ENCODE peak calls at places on chromosomes 16 and 17, in four cellular contexts. U is A549, E is SK-N-SH, N is HepG2. M is an unnamed sample.

GRCh38 chr17:4811471-4811870 is 4.5 kb downstream of the PLD2 start:
- DNase-seq in U (no peak), E (no peak), N (no peak), M (no peak)

GRCh38 chr16:31499928-31500327 is 8.3 kb downstream of the RUSF1 start:
- DNase-seq in U (no peak), E (no peak), N (no peak), M (no peak)

GRCh38 chr16:81485225-81485624 is 40.6 kb downstream of the CMIP start:
- DNase-seq in U (no peak), E (peak), N (no peak), M (no peak)

GRCh38 chr16:88769617-88770458 is 15.2 kb downstream of the PIEZO1 start:
- DNase-seq in U (peak), E (peak), N (no peak), M (no peak)

GRCh38 chr16:81905277-81905676 is 106.0 kb downstream of the SDR42E1 start:
- DNase-seq in U (no peak), E (no peak), N (no peak), M (no peak)

GRCh38 chr16:51431517-51432241 is 280.6 kb upstream of the SALL1 start:
- DNase-seq in U (peak), E (peak), N (no peak), M (no peak)

GRCh38 chr16:71896688-71897368 is 1.5 kb downstream of the IST1 start:
- DNase-seq in U (no peak), E (no peak), N (no peak), M (no peak)

GRCh38 chr17:33200587-33200986 is 92.5 kb downstream of the ASIC2 start:
- DNase-seq in U (peak), E (peak), N (no peak), M (no peak)

GRCh38 chr17:65457183-65457582 is 104.3 kb downstream of the AXIN2 start:
- DNase-seq in U (no peak), E (no peak), N (no peak), M (no peak)

GRCh38 chr17:17514993-17515920 is 19.1 kb upstream of the RASD1 start:
- DNase-seq in U (no peak), E (peak), N (no peak), M (no peak)

GRCh38 chr17:19292377-19292711 is 55.2 kb downstream of the EPN2 start:
- DNase-seq in U (no peak), E (no peak), N (no peak), M (no peak)

GRCh38 chr17:19294443-19294842 is 57.3 kb downstream of the EPN2 start:
- DNase-seq in U (no peak), E (no peak), N (no peak), M (no peak)

GRCh38 chr17:19290047-19290705 is 53.0 kb downstream of the EPN2 start:
- DNase-seq in U (no peak), E (peak), N (no peak), M (no peak)

GRCh38 chr17:19288453-19288852 is 51.3 kb downstream of the EPN2 start:
- DNase-seq in U (no peak), E (no peak), N (peak), M (no peak)

GRCh38 chr17:19291646-19292376 is 54.6 kb downstream of the EPN2 start:
- DNase-seq in U (no peak), E (no peak), N (no peak), M (no peak)
- H3K27ac ChIP-seq in U (no peak), E (no peak), N (no peak), M (no peak)

GRCh38 chr16:85166699-85167588 is 54.7 kb upstream of the CIBAR2 start:
- DNase-seq in U (no peak), E (no peak), N (peak), M (no peak)
- TF ChIP-seq PBX3 in U (no peak), E (no peak), N (no peak), M (no peak)

DNA sequence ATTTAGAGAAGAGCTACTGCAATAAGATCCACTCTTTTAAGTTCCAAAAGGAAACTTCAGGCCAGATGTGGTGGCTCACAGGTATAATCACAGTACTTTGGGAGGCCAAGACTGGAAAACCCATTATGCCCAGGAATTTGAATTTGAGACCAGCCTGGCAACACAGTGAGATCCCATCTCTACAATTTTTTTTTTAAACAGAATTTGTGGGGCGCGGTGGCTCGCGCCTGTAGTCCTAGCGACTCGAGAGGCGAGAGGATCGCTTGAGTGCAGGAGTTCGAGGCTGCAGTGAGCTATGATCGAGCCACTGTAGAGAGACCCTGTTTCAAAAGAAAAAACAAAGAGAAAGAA is 793 bp downstream of the COG7 start:
- DNase-seq in U (no peak), E (no peak), N (no peak), M (no peak)
- H3K27ac ChIP-seq in U (peak), E (peak), N (peak), M (peak)

DNA sequence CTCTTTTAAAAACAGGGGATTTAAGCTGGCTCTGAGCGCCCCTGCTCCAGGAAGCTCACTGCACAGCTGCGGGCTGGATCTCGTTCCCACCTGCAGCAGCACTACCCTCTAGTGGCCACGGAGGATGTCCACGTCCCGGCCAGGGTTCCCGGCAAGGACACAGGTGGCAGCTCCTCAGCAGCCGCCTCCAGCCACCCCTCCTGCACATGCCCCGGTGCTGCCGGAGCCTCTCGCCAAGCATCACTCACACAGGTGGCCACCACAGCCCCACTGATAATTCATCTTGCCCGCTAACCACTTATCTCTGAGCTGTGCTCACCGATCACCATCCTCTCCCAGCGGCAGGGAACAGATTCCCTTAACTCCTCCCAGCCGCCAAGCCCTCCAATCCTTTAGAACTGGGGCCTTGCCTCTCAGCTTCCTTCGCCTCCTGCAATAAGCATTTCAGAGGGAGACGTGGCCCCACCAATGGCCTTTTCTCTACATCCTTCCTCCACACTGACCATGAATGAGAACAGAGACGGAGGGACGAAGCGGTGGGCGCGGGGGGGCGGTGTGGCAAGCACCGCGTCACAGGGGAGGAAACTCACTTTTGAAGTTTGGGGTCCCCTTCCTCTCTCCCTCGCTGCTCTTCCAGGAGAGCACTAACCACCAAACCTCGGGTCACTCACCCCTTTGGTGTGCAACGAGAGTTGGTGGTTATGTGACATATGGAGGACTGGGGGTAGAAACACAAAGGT is 222.1 kb downstream of the RBFOX3 start:
- DNase-seq in U (peak), E (peak), N (peak), M (no peak)
- TF ChIP-seq PBX3 in U (no peak), E (no peak), N (no peak), M (no peak)

DNA sequence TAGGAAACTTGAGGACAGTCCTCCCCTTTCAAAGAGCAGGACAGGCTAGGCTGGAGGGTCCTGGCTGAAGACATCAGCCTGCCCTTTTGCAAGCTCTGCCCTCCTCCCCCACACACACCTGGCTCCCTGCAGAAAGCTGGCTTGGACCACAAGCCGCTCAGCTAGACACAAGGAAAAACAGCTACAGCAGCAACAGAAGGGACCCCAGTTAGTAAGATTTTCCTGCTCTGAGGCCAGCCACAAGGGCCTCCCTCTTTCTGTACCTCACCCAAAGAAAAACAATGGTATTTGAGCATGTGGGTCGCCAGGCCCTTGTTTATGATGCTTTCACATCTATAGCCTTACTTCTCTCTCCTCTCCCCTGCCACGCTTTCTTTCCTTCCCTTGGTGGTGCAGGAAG is 19.7 kb downstream of the GRIN2C start:
- DNase-seq in U (no peak), E (no peak), N (no peak), M (no peak)
- H3K27ac ChIP-seq in U (no peak), E (no peak), N (no peak), M (no peak)

GRCh38 chr16:70770968-70771552 is 29.9 kb downstream of the VAC14 start:
- DNase-seq in U (peak), E (peak), N (peak), M (no peak)
- TF ChIP-seq PBX3 in U (peak), E (peak), N (no peak), M (peak)

GRCh38 chr17:15398291-15398690 is 56.9 kb upstream of the TEKT3 start:
- DNase-seq in U (no peak), E (peak), N (no peak), M (no peak)
- H3K27ac ChIP-seq in U (no peak), E (peak), N (no peak), M (no peak)

GRCh38 chr16:78441298-78441697 is 341.8 kb downstream of the WWOX start:
- DNase-seq in U (no peak), E (no peak), N (no peak), M (no peak)

GRCh38 chr16:78437352-78437968 is 338.0 kb downstream of the WWOX start:
- DNase-seq in U (peak), E (peak), N (peak), M (no peak)

GRCh38 chr16:78436846-78437245 is 337.4 kb downstream of the WWOX start:
- DNase-seq in U (no peak), E (no peak), N (no peak), M (no peak)

GRCh38 chr16:78443300-78443604 is 343.8 kb downstream of the WWOX start:
- DNase-seq in U (no peak), E (no peak), N (no peak), M (no peak)

GRCh38 chr16:78439646-78440045 is 340.2 kb downstream of the WWOX start:
- DNase-seq in U (no peak), E (no peak), N (no peak), M (no peak)
- TF ChIP-seq PBX3 in U (no peak), E (no peak), N (no peak), M (no peak)

M was measured in GM12878.